ENCODE peak calls at places on chromosomes 6 and 20, in seven cellular contexts. One of them, this sample, is unnamed.

GRCh38 chr6:82298012-82298411 is 50.5 kb upstream of the IBTK start:
- DNase-seq in DND-41: no peak
- DNase-seq in brain microvascular endothelial cell: peak; percentile 4
- DNase-seq in GM13977: no peak
- DNase-seq in fibroblast of lung: peak; percentile 58
- DNase-seq in Calu3: peak; percentile 3
- DNase-seq in heart left ventricle: no peak
- DNase-seq in this sample: peak; percentile 65

GRCh38 chr6:157034433-157035230 is 257.5 kb downstream of the ARID1B start:
- DNase-seq in Calu3: no peak
- DNase-seq in GM13977: peak; percentile 51
- DNase-seq in heart left ventricle: no peak
- DNase-seq in fibroblast of lung: peak; percentile 65
- DNase-seq in DND-41: no peak
- DNase-seq in brain microvascular endothelial cell: no peak
- DNase-seq in this sample: peak; percentile 25

GRCh38 chr6:36577298-36577697 is 16.9 kb upstream of the SRSF3 start:
- DNase-seq in fibroblast of lung: peak; percentile 97
- DNase-seq in GM13977: no peak
- DNase-seq in DND-41: no peak
- DNase-seq in heart left ventricle: no peak
- DNase-seq in brain microvascular endothelial cell: peak; percentile 78
- DNase-seq in Calu3: peak; percentile 83
- DNase-seq in this sample: peak; percentile 93

GRCh38 chr6:30530013-30530412 is 26.3 kb downstream of the GNL1 start:
- DNase-seq in Calu3: no peak
- DNase-seq in brain microvascular endothelial cell: no peak
- DNase-seq in fibroblast of lung: no peak
- DNase-seq in heart left ventricle: no peak
- DNase-seq in DND-41: no peak
- DNase-seq in GM13977: no peak
- DNase-seq in this sample: no peak

GRCh38 chr6:93787841-93788240 is 368.5 kb upstream of the EPHA7 start:
- DNase-seq in GM13977: no peak
- DNase-seq in fibroblast of lung: peak; percentile 55
- DNase-seq in brain microvascular endothelial cell: peak; percentile 79
- DNase-seq in Calu3: no peak
- DNase-seq in DND-41: no peak
- DNase-seq in heart left ventricle: no peak
- DNase-seq in this sample: no peak

GRCh38 chr6:136608991-136609390 is 58.8 kb upstream of the MAP7 start:
- DNase-seq in Calu3: no peak
- DNase-seq in GM13977: no peak
- DNase-seq in DND-41: no peak
- DNase-seq in heart left ventricle: no peak
- DNase-seq in brain microvascular endothelial cell: peak; percentile 73
- DNase-seq in fibroblast of lung: peak; percentile 86
- DNase-seq in this sample: peak; percentile 84

GRCh38 chr6:89974776-89975175 is 80.5 kb downstream of the GJA10 start:
- DNase-seq in Calu3: no peak
- DNase-seq in GM13977: no peak
- DNase-seq in DND-41: no peak
- DNase-seq in fibroblast of lung: peak; percentile 18
- DNase-seq in heart left ventricle: no peak
- DNase-seq in brain microvascular endothelial cell: no peak
- DNase-seq in this sample: no peak

GRCh38 chr20:37944456-37944981 is 41.6 kb downstream of the VSTM2L start:
- DNase-seq in fibroblast of lung: no peak
- DNase-seq in DND-41: no peak
- DNase-seq in heart left ventricle: no peak
- DNase-seq in GM13977: no peak
- DNase-seq in brain microvascular endothelial cell: no peak
- DNase-seq in Calu3: no peak
- DNase-seq in this sample: no peak

GRCh38 chr20:10578607-10579006 is 95.2 kb downstream of the JAG1 start:
- DNase-seq in brain microvascular endothelial cell: no peak
- DNase-seq in Calu3: no peak
- DNase-seq in heart left ventricle: no peak
- DNase-seq in fibroblast of lung: peak; percentile 92
- DNase-seq in DND-41: no peak
- DNase-seq in GM13977: no peak
- DNase-seq in this sample: peak; percentile 44

GRCh38 chr20:21102691-21103311 is 3.4 kb downstream of the LINC00237 start:
- DNase-seq in DND-41: no peak
- DNase-seq in GM13977: peak; percentile 50
- DNase-seq in fibroblast of lung: no peak
- DNase-seq in brain microvascular endothelial cell: no peak
- DNase-seq in heart left ventricle: peak; percentile 52
- DNase-seq in Calu3: no peak
- DNase-seq in this sample: no peak

GRCh38 chr6:154403803-154404202 is 47.2 kb upstream of the IPCEF1 start:
- DNase-seq in Calu3: no peak
- DNase-seq in heart left ventricle: peak; percentile 46
- DNase-seq in GM13977: no peak
- DNase-seq in fibroblast of lung: peak; percentile 81
- DNase-seq in DND-41: peak; percentile 8
- DNase-seq in brain microvascular endothelial cell: peak; percentile 33
- DNase-seq in this sample: peak; percentile 48

GRCh38 chr20:44394520-44395182 is 39.2 kb downstream of the HNF4A start:
- DNase-seq in heart left ventricle: no peak
- DNase-seq in DND-41: no peak
- DNase-seq in fibroblast of lung: no peak
- DNase-seq in Calu3: no peak
- DNase-seq in GM13977: no peak
- DNase-seq in brain microvascular endothelial cell: no peak
- DNase-seq in this sample: no peak

GRCh38 chr6:127051571-127052260 is 66.8 kb upstream of the RSPO3 start:
- DNase-seq in fibroblast of lung: peak; percentile 86
- DNase-seq in Calu3: no peak
- DNase-seq in DND-41: no peak
- DNase-seq in heart left ventricle: no peak
- DNase-seq in brain microvascular endothelial cell: peak; percentile 63
- DNase-seq in GM13977: no peak
- DNase-seq in this sample: peak; percentile 87

GRCh38 chr6:91132461-91132860 is 545.6 kb upstream of the MAP3K7 start:
- DNase-seq in fibroblast of lung: peak; percentile 43
- DNase-seq in heart left ventricle: no peak
- DNase-seq in GM13977: no peak
- DNase-seq in Calu3: no peak
- DNase-seq in brain microvascular endothelial cell: no peak
- DNase-seq in DND-41: no peak
- DNase-seq in this sample: no peak

GRCh38 chr20:13995086-13995665 is at the start of gene MACROD2:
- DNase-seq in fibroblast of lung: peak; percentile 78
- DNase-seq in brain microvascular endothelial cell: peak; percentile 86
- DNase-seq in DND-41: no peak
- DNase-seq in GM13977: peak; percentile 73
- DNase-seq in heart left ventricle: peak; percentile 91
- DNase-seq in Calu3: peak; percentile 97
- DNase-seq in this sample: peak; percentile 79

GRCh38 chr6:158655569-158656450 is 6.0 kb downstream of the SYTL3 start:
- DNase-seq in brain microvascular endothelial cell: no peak
- DNase-seq in GM13977: no peak
- DNase-seq in DND-41: no peak
- DNase-seq in fibroblast of lung: no peak
- DNase-seq in Calu3: no peak
- DNase-seq in heart left ventricle: no peak
- DNase-seq in this sample: no peak

GRCh38 chr6:327538-328183 is 35.4 kb downstream of the DUSP22 start:
- DNase-seq in heart left ventricle: no peak
- DNase-seq in Calu3: no peak
- DNase-seq in fibroblast of lung: peak; percentile 72
- DNase-seq in brain microvascular endothelial cell: no peak
- DNase-seq in DND-41: no peak
- DNase-seq in GM13977: no peak
- DNase-seq in this sample: peak; percentile 24

GRCh38 chr6:81787313-81788068 is 35.0 kb upstream of the TENT5A start:
- DNase-seq in DND-41: no peak
- DNase-seq in GM13977: no peak
- DNase-seq in fibroblast of lung: peak; percentile 69
- DNase-seq in Calu3: no peak
- DNase-seq in heart left ventricle: no peak
- DNase-seq in brain microvascular endothelial cell: no peak
- DNase-seq in this sample: no peak

DNA sequence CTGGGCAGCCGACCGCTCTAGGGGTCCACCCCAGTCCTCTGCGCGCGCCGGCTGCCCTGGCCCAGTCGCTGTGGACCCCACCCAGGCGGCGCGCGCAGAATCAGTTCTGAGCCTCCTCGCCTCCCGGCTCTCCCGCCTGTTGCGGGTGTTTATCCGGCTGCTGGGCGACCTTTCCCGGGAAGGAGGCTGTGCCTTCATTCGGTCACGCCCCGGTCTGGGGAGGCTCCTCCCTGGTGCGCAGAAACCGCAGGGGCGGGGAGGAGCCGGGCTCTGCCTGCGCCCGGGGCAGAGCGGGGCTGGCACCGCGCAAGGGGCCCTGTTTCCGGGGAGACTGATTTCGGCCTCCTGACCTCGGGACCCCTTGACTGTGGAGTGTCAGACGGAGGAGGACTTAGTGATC is 80.8 kb upstream of the EYS start:
- DNase-seq in fibroblast of lung: no peak
- DNase-seq in brain microvascular endothelial cell: no peak
- DNase-seq in heart left ventricle: no peak
- DNase-seq in GM13977: no peak
- DNase-seq in Calu3: no peak
- DNase-seq in DND-41: no peak
- DNase-seq in this sample: no peak
- TF ChIP-seq CTCF in fibroblast of lung: no peak
- TF ChIP-seq CTCF in brain microvascular endothelial cell: no peak
- TF ChIP-seq CTCF in heart left ventricle: no peak
- TF ChIP-seq CTCF in GM13977: no peak
- TF ChIP-seq CTCF in Calu3: no peak
- TF ChIP-seq CTCF in DND-41: no peak
- TF ChIP-seq CTCF in this sample: no peak

GRCh38 chr20:34473262-34473883 is 42.8 kb upstream of the DYNLRB1 start:
- DNase-seq in heart left ventricle: peak; percentile 54
- DNase-seq in fibroblast of lung: peak; percentile 35
- DNase-seq in Calu3: peak; percentile 80
- DNase-seq in DND-41: peak; percentile 40
- DNase-seq in GM13977: peak; percentile 39
- DNase-seq in brain microvascular endothelial cell: peak; percentile 43
- DNase-seq in this sample: peak; percentile 11
- TF ChIP-seq CTCF in heart left ventricle: peak; percentile 43
- TF ChIP-seq CTCF in fibroblast of lung: no peak
- TF ChIP-seq CTCF in Calu3: peak; percentile 60
- TF ChIP-seq CTCF in DND-41: peak; percentile 46
- TF ChIP-seq CTCF in GM13977: peak; percentile 66
- TF ChIP-seq CTCF in brain microvascular endothelial cell: peak; percentile 64
- TF ChIP-seq CTCF in this sample: peak; percentile 71

GRCh38 chr6:6538301-6538700 is 50.2 kb upstream of the LY86 start:
- DNase-seq in DND-41: no peak
- DNase-seq in heart left ventricle: no peak
- DNase-seq in brain microvascular endothelial cell: no peak
- DNase-seq in Calu3: no peak
- DNase-seq in fibroblast of lung: no peak
- DNase-seq in GM13977: no peak
- DNase-seq in this sample: no peak
- TF ChIP-seq CTCF in DND-41: no peak
- TF ChIP-seq CTCF in heart left ventricle: no peak
- TF ChIP-seq CTCF in brain microvascular endothelial cell: no peak
- TF ChIP-seq CTCF in Calu3: no peak
- TF ChIP-seq CTCF in fibroblast of lung: no peak
- TF ChIP-seq CTCF in GM13977: no peak
- TF ChIP-seq CTCF in this sample: no peak

DNA sequence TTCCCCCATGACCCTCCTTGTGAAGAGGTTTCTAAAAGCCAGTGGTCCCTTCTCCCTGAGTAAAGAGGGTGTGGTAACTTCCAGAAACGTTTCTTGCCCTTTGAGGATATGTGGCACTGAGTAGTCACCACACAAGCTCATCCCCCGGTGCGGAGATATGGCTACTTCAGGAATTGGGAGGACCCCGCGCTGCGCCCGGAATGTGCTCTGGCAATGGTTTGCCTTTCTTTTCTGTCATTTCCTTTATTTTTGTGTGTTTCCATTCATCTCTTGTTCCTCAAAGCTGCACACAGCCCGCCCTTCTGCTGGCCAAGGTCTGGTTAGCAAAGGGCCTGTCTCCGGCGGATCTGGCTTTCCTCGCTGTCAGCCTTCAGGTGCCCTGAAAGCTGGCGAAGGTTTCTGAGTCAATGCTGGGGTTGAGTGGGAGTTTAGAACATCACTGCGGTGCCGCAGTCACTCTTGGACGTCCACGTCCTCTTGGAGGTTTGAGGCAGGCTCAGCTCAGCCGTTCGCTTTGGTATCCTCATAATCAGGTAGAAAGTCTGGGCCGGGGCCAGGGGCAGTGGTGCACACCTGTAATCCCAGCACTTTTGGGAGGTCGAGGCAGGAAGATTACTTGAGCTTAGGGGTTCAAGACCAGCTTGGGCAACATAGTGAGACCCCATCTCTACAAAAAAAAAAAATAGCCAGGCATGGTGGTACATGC is 67.2 kb downstream of the TCP11 start:
- DNase-seq in DND-41: no peak
- DNase-seq in Calu3: no peak
- DNase-seq in GM13977: no peak
- DNase-seq in fibroblast of lung: no peak
- DNase-seq in heart left ventricle: peak; percentile 24
- DNase-seq in brain microvascular endothelial cell: no peak
- DNase-seq in this sample: no peak
- TF ChIP-seq CTCF in DND-41: no peak
- TF ChIP-seq CTCF in Calu3: no peak
- TF ChIP-seq CTCF in GM13977: no peak
- TF ChIP-seq CTCF in fibroblast of lung: no peak
- TF ChIP-seq CTCF in heart left ventricle: no peak
- TF ChIP-seq CTCF in brain microvascular endothelial cell: no peak
- TF ChIP-seq CTCF in this sample: no peak

GRCh38 chr6:122730775-122731386 is 48.6 kb upstream of the FABP7 start:
- DNase-seq in Calu3: peak; percentile 28
- DNase-seq in DND-41: peak; percentile 27
- DNase-seq in GM13977: no peak
- DNase-seq in fibroblast of lung: no peak
- DNase-seq in heart left ventricle: no peak
- DNase-seq in brain microvascular endothelial cell: peak; percentile 15
- DNase-seq in this sample: peak; percentile 43

GRCh38 chr6:122730334-122730733 is 49.2 kb upstream of the FABP7 start:
- DNase-seq in GM13977: no peak
- DNase-seq in fibroblast of lung: no peak
- DNase-seq in DND-41: no peak
- DNase-seq in brain microvascular endothelial cell: no peak
- DNase-seq in heart left ventricle: no peak
- DNase-seq in Calu3: no peak
- DNase-seq in this sample: no peak

GRCh38 chr6:122722746-122723145 is 56.8 kb upstream of the FABP7 start:
- DNase-seq in GM13977: no peak
- DNase-seq in heart left ventricle: no peak
- DNase-seq in fibroblast of lung: peak; percentile 91
- DNase-seq in Calu3: no peak
- DNase-seq in DND-41: no peak
- DNase-seq in brain microvascular endothelial cell: peak; percentile 71
- DNase-seq in this sample: peak; percentile 3

DNA sequence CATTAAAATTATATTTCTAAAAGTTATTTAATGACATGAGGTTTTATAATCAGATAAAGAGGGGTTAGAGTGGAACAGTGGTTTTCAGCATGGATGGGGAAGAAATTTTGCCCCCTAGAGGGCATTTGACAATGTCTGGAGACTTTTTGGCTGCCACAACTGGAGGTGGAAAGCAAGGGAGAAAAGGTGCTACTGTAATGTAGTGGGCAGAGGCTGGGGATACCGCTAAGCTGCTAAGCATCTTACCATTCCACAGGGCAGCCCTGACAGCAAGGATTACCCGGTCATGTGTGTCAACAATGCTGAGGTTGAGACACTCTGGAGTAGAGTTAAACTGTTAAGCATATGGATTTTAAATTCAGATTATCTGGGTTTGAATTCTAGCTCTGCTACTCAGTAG is 52.9 kb upstream of the FABP7 start:
- DNase-seq in Calu3: peak; percentile 42
- DNase-seq in fibroblast of lung: no peak
- DNase-seq in GM13977: no peak
- DNase-seq in DND-41: no peak
- DNase-seq in heart left ventricle: no peak
- DNase-seq in brain microvascular endothelial cell: peak; percentile 18
- DNase-seq in this sample: peak; percentile 5
- TF ChIP-seq CTCF in Calu3: no peak
- TF ChIP-seq CTCF in fibroblast of lung: peak; percentile 64
- TF ChIP-seq CTCF in GM13977: peak; percentile 51
- TF ChIP-seq CTCF in DND-41: peak; percentile 54
- TF ChIP-seq CTCF in heart left ventricle: no peak
- TF ChIP-seq CTCF in brain microvascular endothelial cell: peak; percentile 79
- TF ChIP-seq CTCF in this sample: peak; percentile 81

This sample was measured in HFFc6.